ENCODE peak calls at places on chromosomes 7 and 10, in five cellular contexts. A is OCI-M1, L is ecto neural progenitor cell, R is brain microvascular endothelial cell, I is progenitor cell of endocrine pancreas. O is an unnamed sample.
A peak's percentile ranks its signal among the peaks of the same experiment; 100 is the strongest.

GRCh38 chr7:5528071-5528814 is 104.6 kb upstream of the TNRC18 start:
- DNase-seq in R (no peak), A (peak; percentile 35), I (no peak), L (no peak), O (no peak)

GRCh38 chr10:6114758-6115410 is 26.1 kb downstream of the RBM17 start:
- DNase-seq in A (no peak), R (peak; percentile 21), I (no peak), L (no peak), O (no peak)

GRCh38 chr7:83633516-83633915 is 15.4 kb downstream of the SEMA3E start:
- DNase-seq in R (no peak), A (no peak), I (no peak), L (no peak), O (no peak)

GRCh38 chr10:22620140-22620857 is 94.1 kb downstream of the PIP4K2A start:
- DNase-seq in I (no peak), A (no peak), R (peak; percentile 93), L (no peak), O (no peak)

GRCh38 chr10:13717936-13718772 is 131.4 kb downstream of the PRPF18 start:
- DNase-seq in I (peak; percentile 33), R (peak; percentile 90), A (peak; percentile 78), L (no peak), O (no peak)

GRCh38 chr10:114271779-114272167 is 32.7 kb downstream of the VWA2 start:
- DNase-seq in A (no peak), L (no peak), R (peak; percentile 94), I (no peak), O (no peak)

GRCh38 chr7:117972606-117973005 is 99.4 kb upstream of the CTTNBP2 start:
- DNase-seq in I (no peak), A (no peak), R (no peak), L (no peak), O (no peak)

GRCh38 chr10:8416755-8417154 is 362.3 kb downstream of the GATA3 start:
- DNase-seq in A (no peak), R (no peak), L (no peak), I (no peak), O (no peak)

GRCh38 chr10:49265885-49266284 is 33.1 kb upstream of the C10orf71 start:
- DNase-seq in R (no peak), L (no peak), A (peak; percentile 9), I (no peak), O (no peak)

GRCh38 chr7:91239171-91239604 is 25.0 kb upstream of the FZD1 start:
- DNase-seq in I (no peak), A (no peak), R (peak; percentile 71), L (no peak), O (no peak)

GRCh38 chr10:34651796-34652195 is 163.3 kb downstream of the PARD3 start:
- DNase-seq in A (no peak), L (no peak), R (no peak), I (no peak), O (no peak)

GRCh38 chr10:108911814-108912541 is 1011.3 kb downstream of the XPNPEP1 start:
- DNase-seq in A (peak; percentile 57), L (peak; percentile 91), R (no peak), I (peak; percentile 71), O (peak; percentile 82)

O was measured in mesothelial cell of epicardium.